ENCODE peak calls at places on chromosome 20, in nine cellular contexts. A is HCT116; S is pancreas; O is A549; P is uterus; Q is kidney; L is Panc1; I is CD8-positive, alpha-beta memory T cell; J is colonic mucosa. U is an unnamed sample. For H3K4me1, the result is how much of the 10 kb centered on the place peaks cover.

GRCh38 chr20:10185741-10186558 is 32.7 kb upstream of the SNAP25 start:
- DNase-seq in Q (peak), L (no peak), I (no peak), S (peak), O (peak), A (no peak), P (no peak), J (no peak), U (no peak)

GRCh38 chr20:15654208-15654649 is 919.0 kb downstream of the KIF16B start:
- DNase-seq in A (peak), P (no peak), O (peak), I (no peak), S (no peak), Q (no peak), J (peak), L (no peak), U (peak)

GRCh38 chr20:47237715-47238114 is 118.8 kb downstream of the ZMYND8 start:
- DNase-seq in S (no peak), A (no peak), L (no peak), I (no peak), O (no peak), P (no peak), J (no peak), Q (no peak), U (no peak)

GRCh38 chr20:37574199-37574890 is 46.7 kb upstream of the BLCAP start:
- DNase-seq in Q (no peak), S (no peak), L (no peak), A (no peak), I (no peak), P (no peak), O (no peak), J (no peak), U (no peak)

GRCh38 chr20:15220009-15220656 is 882.7 kb upstream of the FLRT3 start:
- DNase-seq in Q (no peak), L (no peak), J (no peak), P (no peak), O (no peak), S (no peak), I (no peak), A (no peak), U (no peak)

GRCh38 chr20:62621251-62622110 is 20.8 kb upstream of the SLCO4A1 start:
- DNase-seq in A (no peak), S (peak), O (no peak), Q (peak), L (no peak), J (no peak), I (no peak), P (no peak), U (no peak)

GRCh38 chr20:12455152-12455551 is 537.5 kb downstream of the BTBD3 start:
- DNase-seq in A (no peak), S (no peak), P (no peak), I (no peak), O (no peak), Q (no peak), L (no peak), J (peak), U (no peak)

GRCh38 chr20:40431611-40432010 is 257.4 kb downstream of the MAFB start:
- DNase-seq in L (no peak), O (no peak), P (no peak), J (no peak), A (no peak), I (no peak), Q (no peak), S (no peak), U (no peak)

GRCh38 chr20:13384132-13384531 is 163.1 kb downstream of the ISM1 start:
- DNase-seq in O (no peak), P (no peak), S (no peak), L (no peak), J (no peak), A (no peak), Q (no peak), I (no peak), U (no peak)

GRCh38 chr20:31747640-31748039 is 8.6 kb downstream of the TPX2 start:
- DNase-seq in A (no peak), J (no peak), L (no peak), I (no peak), S (no peak), O (no peak), Q (no peak), P (no peak), U (peak)

GRCh38 chr20:1435337-1435699 is 31.3 kb downstream of the NSFL1C start:
- DNase-seq in L (no peak), Q (no peak), P (no peak), S (no peak), A (no peak), I (no peak), O (no peak), J (no peak), U (no peak)

GRCh38 chr20:20368414-20369352 is 779 bp downstream of the INSM1 start:
- DNase-seq in S (no peak), J (no peak), A (no peak), L (no peak), P (no peak), I (no peak), O (peak), Q (peak), U (peak)

GRCh38 chr20:5991623-5992441 is 41.4 kb downstream of the MCM8 start:
- DNase-seq in P (no peak), L (no peak), O (peak), Q (no peak), J (no peak), S (no peak), A (no peak), I (no peak), U (no peak)

GRCh38 chr20:10661261-10661660 is 12.5 kb downstream of the JAG1 start:
- DNase-seq in I (no peak), L (no peak), O (no peak), S (no peak), J (no peak), A (no peak), Q (no peak), P (no peak), U (no peak)

GRCh38 chr20:53413188-53413631 is 180.4 kb downstream of the ZNF217 start:
- DNase-seq in A (peak), S (peak), Q (no peak), J (peak), L (peak), P (no peak), O (peak), I (peak), U (peak)

GRCh38 chr20:39516964-39517363 is 554.8 kb downstream of the DHX35 start:
- DNase-seq in L (no peak), P (no peak), A (no peak), J (no peak), Q (no peak), S (no peak), I (no peak), O (no peak), U (no peak)

GRCh38 chr20:57920971-57921370 is 211.2 kb upstream of the PMEPA1 start:
- DNase-seq in I (no peak), P (no peak), S (no peak), A (no peak), Q (no peak), O (no peak), L (no peak), J (no peak), U (no peak)

GRCh38 chr20:31837896-31838397 is 7.5 kb downstream of the FOXS1 start:
- DNase-seq in I (no peak), J (no peak), A (no peak), L (no peak), Q (no peak), P (no peak), S (no peak), O (peak), U (peak)

GRCh38 chr20:10255846-10256245 is 37.2 kb downstream of the SNAP25 start:
- DNase-seq in A (no peak), Q (no peak), S (no peak), O (no peak), L (no peak), J (no peak), I (no peak), P (no peak), U (no peak)

GRCh38 chr20:47272893-47273590 is 83.5 kb downstream of the ZMYND8 start:
- DNase-seq in S (no peak), P (no peak), O (peak), I (no peak), J (peak), L (peak), Q (no peak), A (peak), U (peak)

GRCh38 chr20:52889225-52889624 is 82.9 kb upstream of the TSHZ2 start:
- DNase-seq in A (no peak), Q (no peak), L (no peak), J (no peak), O (no peak), P (no peak), S (no peak), I (no peak), U (peak)

GRCh38 chr20:1383621-1384404 is 9.0 kb downstream of the FKBP1A start:
- DNase-seq in L (no peak), I (no peak), Q (no peak), A (no peak), O (no peak), S (no peak), J (no peak), P (no peak), U (no peak)

GRCh38 chr20:41003143-41003932 is 25.3 kb upstream of the TOP1 start:
- DNase-seq in I (peak), J (peak), S (peak), O (peak), L (peak), A (peak), P (peak), Q (peak), U (no peak)

GRCh38 chr20:32282461-32282860 is 5.0 kb downstream of the KIF3B start:
- DNase-seq in O (no peak), I (no peak), J (no peak), L (no peak), S (peak), P (no peak), Q (no peak), A (no peak), U (no peak)

GRCh38 chr20:5835234-5835845 is 85.1 kb downstream of the SHLD1 start:
- DNase-seq in S (peak), P (no peak), A (no peak), L (no peak), J (no peak), Q (no peak), O (peak), I (no peak), U (peak)

GRCh38 chr20:50713677-50714101 is 17.7 kb upstream of the PARD6B start:
- DNase-seq in P (peak), Q (no peak), J (no peak), I (no peak), S (no peak), O (peak), A (no peak), L (no peak), U (peak)

GRCh38 chr20:54051019-54051418 is 19.4 kb downstream of the BCAS1 start:
- DNase-seq in L (no peak), J (no peak), O (no peak), P (no peak), Q (no peak), A (no peak), S (no peak), I (no peak), U (no peak)

GRCh38 chr20:14536738-14537137 is 199.3 kb upstream of the FLRT3 start:
- DNase-seq in L (no peak), I (no peak), Q (no peak), J (no peak), P (no peak), S (no peak), A (no peak), O (no peak), U (no peak)

GRCh38 chr20:32031007-32031958 is 20.8 kb upstream of the HCK start:
- DNase-seq in I (peak), S (peak), A (peak), J (peak), O (peak), L (peak), Q (peak), P (peak), U (peak)

DNA sequence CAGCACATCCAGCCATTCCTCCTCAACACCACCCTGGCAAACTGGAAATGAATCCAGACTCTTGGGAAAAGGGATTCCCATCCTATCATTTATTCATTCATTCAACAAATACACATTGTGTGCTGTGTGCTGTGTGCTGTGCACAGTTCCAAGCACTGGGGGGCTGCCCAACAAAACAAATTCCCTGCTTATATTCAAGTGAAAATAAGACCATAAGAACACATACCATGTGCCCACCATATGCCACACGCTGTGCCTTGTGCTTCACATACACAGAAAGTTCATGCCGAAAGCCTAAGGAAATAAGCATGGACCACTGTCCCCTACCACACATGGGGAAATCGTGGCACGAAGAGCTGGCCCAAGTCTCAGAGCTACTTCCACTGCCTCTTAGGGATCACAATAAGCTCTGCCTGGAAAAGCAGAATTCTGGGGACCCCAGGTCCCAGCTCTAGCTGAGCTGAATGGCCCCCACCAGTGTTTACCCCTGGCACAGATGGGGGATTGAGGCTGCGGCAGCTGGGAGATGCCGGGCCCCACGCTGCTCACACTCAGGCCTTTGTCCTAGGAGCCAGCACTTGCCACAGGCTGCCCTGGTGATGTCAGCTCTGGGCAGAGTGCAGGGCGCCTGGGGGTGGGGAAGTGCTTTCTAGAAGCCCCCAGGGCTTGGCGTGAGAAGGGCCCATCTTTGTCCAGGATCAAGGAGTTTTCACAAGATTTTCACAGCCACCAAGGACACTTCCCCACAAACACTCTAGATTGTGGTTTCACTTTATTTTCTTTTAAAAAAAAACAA is 99.6 kb downstream of the PREX1 start:
- DNase-seq in I (no peak), Q (peak), L (no peak), A (no peak), P (no peak), S (no peak), O (no peak), J (no peak), U (no peak)
- H3K4me1 ChIP-seq in I (under half), Q (under half), L (under half), A (under half), P (under half), S (under half), O (under half), J (under half), U (under half)

DNA sequence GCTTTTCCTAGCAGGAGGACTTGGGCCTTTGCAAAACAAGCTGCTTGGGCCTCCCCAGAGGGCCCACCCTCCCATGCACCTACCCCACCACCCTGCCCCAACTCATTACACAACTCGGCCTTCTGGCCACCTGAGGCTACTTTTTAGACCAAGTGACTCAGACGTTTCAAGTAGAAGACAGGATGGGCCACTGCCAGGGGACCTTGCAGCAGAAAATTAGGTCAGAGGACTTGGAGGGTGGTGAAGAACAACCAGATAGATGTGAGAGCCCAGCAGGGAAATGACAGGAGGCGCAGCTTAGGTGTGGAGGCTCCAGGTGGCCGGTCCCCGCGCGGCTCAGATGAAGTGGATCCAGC is 1.4 kb downstream of the PPP1R3D start:
- DNase-seq in Q (no peak), O (no peak), S (peak), I (no peak), J (peak), L (no peak), P (peak), A (no peak), U (no peak)
- H3K4me3 ChIP-seq in Q (no peak), O (no peak), S (no peak), I (no peak), J (no peak), L (peak), P (peak), A (no peak), U (peak)

DNA sequence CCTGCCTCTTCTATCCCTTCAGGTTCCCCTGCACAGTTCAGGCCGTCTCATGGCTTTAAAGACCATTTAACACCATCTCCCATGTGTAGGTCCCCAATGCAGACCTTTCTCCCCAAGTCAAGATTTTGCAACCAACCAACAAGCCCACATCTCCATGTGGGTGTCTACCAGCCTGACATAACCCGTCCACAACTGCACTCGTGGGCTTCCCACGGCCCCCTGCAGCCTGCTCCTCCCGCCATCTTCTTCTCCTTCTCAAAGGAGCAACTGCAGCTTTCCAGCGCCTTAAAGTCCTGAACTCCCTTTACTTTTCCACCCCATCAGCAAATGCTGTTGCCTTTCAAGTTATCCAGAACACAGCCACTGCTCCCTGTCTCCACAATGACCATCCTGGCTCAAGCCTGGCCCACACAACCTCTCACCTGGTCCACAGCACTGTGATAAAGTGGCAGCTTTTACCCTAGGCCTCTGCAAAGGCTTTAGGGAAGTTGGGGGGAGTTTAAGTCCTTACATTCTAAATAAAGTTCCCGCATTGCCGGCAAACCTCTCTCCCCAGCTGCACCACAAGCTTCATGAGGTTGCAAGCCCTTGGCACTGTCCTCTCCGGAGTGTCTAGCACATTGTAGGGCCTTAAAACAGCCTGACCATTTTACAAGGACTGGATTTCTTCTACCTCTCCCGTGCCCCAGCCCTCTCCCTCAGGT is 140.6 kb downstream of the PREX1 start:
- DNase-seq in S (no peak), I (no peak), P (no peak), J (no peak), A (no peak), Q (no peak), O (no peak), L (no peak), U (no peak)
- H3K4me1 ChIP-seq in S (under half), I (under half), P (under half), J (under half), A (under half), Q (under half), O (under half), L (under half), U (under half)

DNA sequence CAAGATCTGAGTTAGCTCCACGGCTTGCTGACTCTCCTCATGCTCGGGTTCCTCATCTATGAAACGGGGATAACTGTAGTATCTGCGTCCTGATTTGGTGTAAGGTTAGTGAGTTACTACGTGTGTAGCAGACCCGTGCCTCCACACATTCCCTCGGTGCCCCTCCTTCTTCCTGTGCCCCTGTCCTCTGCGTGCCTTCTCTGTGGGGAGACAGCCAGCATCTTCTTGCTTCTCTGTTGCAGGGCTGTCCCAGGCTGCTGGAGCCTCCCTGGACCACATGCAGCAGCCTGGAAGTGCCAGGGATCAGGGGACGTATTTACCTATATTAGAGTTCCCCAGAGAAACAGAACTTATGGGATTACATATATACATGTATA is 128.6 kb upstream of the PRND start:
- DNase-seq in I (no peak), P (no peak), A (no peak), Q (no peak), J (no peak), L (no peak), S (no peak), O (no peak), U (no peak)
- H3K4me3 ChIP-seq in I (no peak), P (no peak), A (no peak), Q (no peak), J (no peak), L (no peak), S (no peak), O (no peak), U (no peak)

GRCh38 chr20:23365390-23366165 is 3.6 kb downstream of the GZF1 start:
- DNase-seq in S (no peak), Q (peak), I (no peak), J (no peak), A (no peak), L (no peak), P (no peak), O (no peak), U (no peak)

GRCh38 chr20:23367770-23368169 is 5.8 kb downstream of the GZF1 start:
- DNase-seq in P (no peak), J (no peak), L (no peak), A (no peak), Q (no peak), O (no peak), S (no peak), I (no peak), U (no peak)

GRCh38 chr20:23369424-23369823 is 7.4 kb downstream of the GZF1 start:
- DNase-seq in Q (no peak), L (no peak), P (no peak), I (no peak), J (no peak), O (no peak), A (no peak), S (no peak), U (no peak)

GRCh38 chr20:23368316-23369110 is 6.5 kb downstream of the GZF1 start:
- DNase-seq in L (no peak), P (no peak), Q (no peak), A (no peak), S (no peak), J (no peak), I (no peak), O (no peak), U (no peak)

DNA sequence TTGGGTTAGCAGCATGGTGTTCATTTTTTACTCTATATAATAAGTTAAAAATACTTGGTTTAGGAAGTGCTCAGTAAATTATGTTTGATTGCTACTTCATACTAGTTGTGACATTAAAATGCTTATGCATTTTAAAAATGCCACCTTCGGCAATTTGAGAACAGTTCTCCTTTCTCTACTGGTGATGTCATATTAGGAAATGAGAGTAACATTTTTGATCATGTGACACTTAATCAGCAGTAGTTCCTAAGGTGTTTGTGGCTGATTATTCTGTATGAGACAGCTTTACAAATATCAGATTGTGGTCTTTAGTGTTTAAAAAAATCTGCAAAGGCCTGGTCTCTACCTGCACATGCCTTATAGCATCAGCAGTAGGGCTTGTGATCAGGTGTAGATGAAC is 4.4 kb downstream of the GZF1 start:
- DNase-seq in S (no peak), Q (no peak), P (no peak), L (no peak), J (no peak), A (no peak), O (no peak), I (no peak), U (no peak)
- H3K4me1 ChIP-seq in S (under half), Q (under half), P (under half), L (under half), J (under half), A (under half), O (under half), I (under half), U (under half)

GRCh38 chr20:42219005-42219404 is 600.8 kb upstream of the CHD6 start:
- DNase-seq in Q (no peak), A (no peak), O (no peak), I (no peak), L (no peak), S (no peak), J (no peak), P (no peak), U (no peak)
- H3K4me3 ChIP-seq in Q (no peak), A (no peak), O (no peak), I (no peak), L (no peak), S (no peak), J (no peak), P (no peak), U (no peak)

GRCh38 chr20:63740070-63740500 is 509 bp downstream of the SLC2A4RG start:
- DNase-seq in J (peak), L (no peak), Q (peak), O (no peak), I (peak), A (no peak), P (peak), S (peak), U (peak)
- H3K4me1 ChIP-seq in J (under half), L (under half), Q (under half), O (under half), I (under half), A (half or more), P (under half), S (under half), U (under half)

GRCh38 chr20:44598413-44599290 is 16.3 kb downstream of the PKIG start:
- DNase-seq in J (no peak), Q (no peak), P (no peak), S (no peak), I (no peak), A (no peak), O (no peak), L (no peak), U (no peak)
- H3K4me3 ChIP-seq in J (no peak), Q (no peak), P (no peak), S (no peak), I (no peak), A (no peak), O (no peak), L (no peak), U (no peak)